ENCODE peak calls at places on chromosome 7, in eight cellular contexts. One of them, this sample, is unnamed.

GRCh38 chr7:105268056-105268455 is 120.7 kb downstream of the SRPK2 start:
- DNase-seq in substantia nigra: no peak
- DNase-seq in dorsolateral prefrontal cortex: no peak
- DNase-seq in right cardiac atrium: no peak
- DNase-seq in neural progenitor cell: no peak
- DNase-seq in lung: no peak
- DNase-seq in WERI-Rb-1: no peak
- DNase-seq in hepatocyte: peak
- DNase-seq in this sample: no peak

GRCh38 chr7:6613706-6614105 is 1.7 kb upstream of the ZNF853 start:
- DNase-seq in right cardiac atrium: no peak
- DNase-seq in hepatocyte: no peak
- DNase-seq in WERI-Rb-1: peak
- DNase-seq in neural progenitor cell: no peak
- DNase-seq in dorsolateral prefrontal cortex: no peak
- DNase-seq in substantia nigra: no peak
- DNase-seq in lung: no peak
- DNase-seq in this sample: no peak

GRCh38 chr7:16484453-16485158 is 19.1 kb upstream of the SOSTDC1 start:
- DNase-seq in neural progenitor cell: peak
- DNase-seq in dorsolateral prefrontal cortex: no peak
- DNase-seq in hepatocyte: peak
- DNase-seq in right cardiac atrium: no peak
- DNase-seq in lung: no peak
- DNase-seq in substantia nigra: no peak
- DNase-seq in WERI-Rb-1: no peak
- DNase-seq in this sample: no peak

GRCh38 chr7:75619636-75620035 is 119.1 kb downstream of the HIP1 start:
- DNase-seq in lung: no peak
- DNase-seq in neural progenitor cell: no peak
- DNase-seq in WERI-Rb-1: no peak
- DNase-seq in dorsolateral prefrontal cortex: no peak
- DNase-seq in hepatocyte: no peak
- DNase-seq in substantia nigra: no peak
- DNase-seq in right cardiac atrium: no peak
- DNase-seq in this sample: no peak

GRCh38 chr7:105267244-105267643 is 121.5 kb downstream of the SRPK2 start:
- DNase-seq in right cardiac atrium: no peak
- DNase-seq in neural progenitor cell: no peak
- DNase-seq in dorsolateral prefrontal cortex: no peak
- DNase-seq in substantia nigra: no peak
- DNase-seq in WERI-Rb-1: no peak
- DNase-seq in hepatocyte: no peak
- DNase-seq in lung: no peak
- DNase-seq in this sample: no peak

GRCh38 chr7:44787041-44787440 is 9.4 kb upstream of the PPIA start:
- DNase-seq in neural progenitor cell: no peak
- DNase-seq in right cardiac atrium: no peak
- DNase-seq in substantia nigra: no peak
- DNase-seq in dorsolateral prefrontal cortex: no peak
- DNase-seq in WERI-Rb-1: no peak
- DNase-seq in lung: no peak
- DNase-seq in hepatocyte: no peak
- DNase-seq in this sample: no peak

GRCh38 chr7:45236666-45237065 is 79.1 kb downstream of the RAMP3 start:
- DNase-seq in WERI-Rb-1: no peak
- DNase-seq in hepatocyte: no peak
- DNase-seq in neural progenitor cell: no peak
- DNase-seq in lung: no peak
- DNase-seq in right cardiac atrium: no peak
- DNase-seq in dorsolateral prefrontal cortex: no peak
- DNase-seq in substantia nigra: no peak
- DNase-seq in this sample: no peak

GRCh38 chr7:37342665-37343471 is 105.8 kb downstream of the ELMO1 start:
- DNase-seq in lung: no peak
- DNase-seq in dorsolateral prefrontal cortex: no peak
- DNase-seq in substantia nigra: peak
- DNase-seq in hepatocyte: no peak
- DNase-seq in neural progenitor cell: no peak
- DNase-seq in right cardiac atrium: no peak
- DNase-seq in WERI-Rb-1: no peak
- DNase-seq in this sample: peak

GRCh38 chr7:134750083-134751062 is 29.1 kb upstream of the CALD1 start:
- DNase-seq in neural progenitor cell: peak
- DNase-seq in hepatocyte: peak
- DNase-seq in WERI-Rb-1: peak
- DNase-seq in right cardiac atrium: peak
- DNase-seq in dorsolateral prefrontal cortex: no peak
- DNase-seq in substantia nigra: peak
- DNase-seq in lung: peak
- DNase-seq in this sample: peak

GRCh38 chr7:79090543-79090942 is 362.9 kb downstream of the MAGI2 start:
- DNase-seq in WERI-Rb-1: no peak
- DNase-seq in lung: no peak
- DNase-seq in substantia nigra: no peak
- DNase-seq in right cardiac atrium: no peak
- DNase-seq in dorsolateral prefrontal cortex: no peak
- DNase-seq in hepatocyte: no peak
- DNase-seq in neural progenitor cell: no peak
- DNase-seq in this sample: no peak

GRCh38 chr7:25180946-25181345 is 47.3 kb downstream of the NPVF start:
- DNase-seq in hepatocyte: no peak
- DNase-seq in WERI-Rb-1: peak
- DNase-seq in dorsolateral prefrontal cortex: no peak
- DNase-seq in right cardiac atrium: no peak
- DNase-seq in substantia nigra: no peak
- DNase-seq in neural progenitor cell: peak
- DNase-seq in lung: no peak
- DNase-seq in this sample: no peak

DNA sequence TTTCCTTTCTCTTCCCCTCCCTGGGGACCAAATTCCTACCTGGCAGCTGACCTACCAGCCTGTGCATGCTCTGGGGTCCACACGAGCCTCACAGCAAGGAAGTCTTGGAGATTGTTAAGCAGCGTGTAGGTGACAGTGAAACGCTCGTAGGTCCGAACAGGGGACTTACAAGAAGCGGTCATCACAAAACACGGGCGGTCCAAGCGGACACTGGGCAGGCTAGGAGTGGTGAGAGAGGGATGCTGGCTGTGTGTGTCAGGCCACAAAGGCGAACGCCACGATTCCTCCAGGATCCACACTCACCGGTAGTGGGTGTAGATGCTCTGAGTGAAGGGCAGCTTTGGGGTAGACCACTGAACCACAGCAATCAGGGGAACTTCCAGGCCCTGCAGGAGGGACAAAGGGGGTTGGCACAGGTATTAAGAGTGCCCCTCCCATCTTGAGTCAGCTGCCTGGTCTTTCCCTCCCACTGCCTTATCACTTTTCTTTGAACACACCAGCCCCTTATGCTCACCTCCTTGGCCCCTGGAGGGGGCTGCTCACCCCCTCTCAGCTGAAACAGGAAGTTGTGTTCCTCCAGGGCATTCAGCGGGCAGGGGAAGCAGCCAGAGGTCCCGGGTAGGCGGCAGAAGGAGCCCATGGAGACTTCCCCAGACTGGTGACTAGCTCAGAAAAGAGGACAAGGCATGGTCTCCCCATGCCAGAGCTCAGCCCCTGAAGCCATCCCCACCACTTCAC is 2.0 kb downstream of the TRAPPC14 start:
- DNase-seq in substantia nigra: no peak
- DNase-seq in right cardiac atrium: no peak
- DNase-seq in lung: no peak
- DNase-seq in dorsolateral prefrontal cortex: no peak
- DNase-seq in neural progenitor cell: no peak
- DNase-seq in WERI-Rb-1: no peak
- DNase-seq in hepatocyte: no peak
- DNase-seq in this sample: no peak
- H3K27ac ChIP-seq in substantia nigra: no peak
- H3K27ac ChIP-seq in right cardiac atrium: peak
- H3K27ac ChIP-seq in lung: no peak
- H3K27ac ChIP-seq in dorsolateral prefrontal cortex: no peak
- H3K27ac ChIP-seq in neural progenitor cell: no peak
- H3K27ac ChIP-seq in WERI-Rb-1: no peak
- H3K27ac ChIP-seq in hepatocyte: peak
- H3K27ac ChIP-seq in this sample: peak

GRCh38 chr7:159040146-159040545 is 104.5 kb downstream of the VIPR2 start:
- DNase-seq in hepatocyte: no peak
- DNase-seq in neural progenitor cell: no peak
- DNase-seq in WERI-Rb-1: no peak
- DNase-seq in substantia nigra: no peak
- DNase-seq in right cardiac atrium: no peak
- DNase-seq in dorsolateral prefrontal cortex: no peak
- DNase-seq in lung: no peak
- DNase-seq in this sample: no peak

GRCh38 chr7:159039716-159040115 is 105.0 kb downstream of the VIPR2 start:
- DNase-seq in substantia nigra: no peak
- DNase-seq in lung: no peak
- DNase-seq in right cardiac atrium: no peak
- DNase-seq in WERI-Rb-1: no peak
- DNase-seq in neural progenitor cell: no peak
- DNase-seq in dorsolateral prefrontal cortex: no peak
- DNase-seq in hepatocyte: no peak
- DNase-seq in this sample: no peak

GRCh38 chr7:159036916-159037605 is 107.6 kb downstream of the VIPR2 start:
- DNase-seq in neural progenitor cell: no peak
- DNase-seq in hepatocyte: no peak
- DNase-seq in dorsolateral prefrontal cortex: no peak
- DNase-seq in WERI-Rb-1: no peak
- DNase-seq in right cardiac atrium: no peak
- DNase-seq in lung: no peak
- DNase-seq in substantia nigra: no peak
- DNase-seq in this sample: no peak

GRCh38 chr7:159035571-159036073 is 109.0 kb downstream of the VIPR2 start:
- DNase-seq in WERI-Rb-1: no peak
- DNase-seq in lung: no peak
- DNase-seq in right cardiac atrium: no peak
- DNase-seq in neural progenitor cell: no peak
- DNase-seq in substantia nigra: no peak
- DNase-seq in hepatocyte: no peak
- DNase-seq in dorsolateral prefrontal cortex: no peak
- DNase-seq in this sample: no peak

GRCh38 chr7:159038066-159038465 is 106.6 kb downstream of the VIPR2 start:
- DNase-seq in lung: no peak
- DNase-seq in dorsolateral prefrontal cortex: no peak
- DNase-seq in WERI-Rb-1: no peak
- DNase-seq in neural progenitor cell: no peak
- DNase-seq in right cardiac atrium: no peak
- DNase-seq in hepatocyte: no peak
- DNase-seq in substantia nigra: no peak
- DNase-seq in this sample: no peak
- H3K27ac ChIP-seq in lung: no peak
- H3K27ac ChIP-seq in dorsolateral prefrontal cortex: no peak
- H3K27ac ChIP-seq in WERI-Rb-1: no peak
- H3K27ac ChIP-seq in neural progenitor cell: no peak
- H3K27ac ChIP-seq in right cardiac atrium: no peak
- H3K27ac ChIP-seq in hepatocyte: no peak
- H3K27ac ChIP-seq in substantia nigra: no peak
- H3K27ac ChIP-seq in this sample: no peak

GRCh38 chr7:139857791-139858190 is 28.7 kb downstream of the TBXAS1 start:
- DNase-seq in hepatocyte: no peak
- DNase-seq in neural progenitor cell: no peak
- DNase-seq in lung: no peak
- DNase-seq in right cardiac atrium: no peak
- DNase-seq in dorsolateral prefrontal cortex: no peak
- DNase-seq in WERI-Rb-1: no peak
- DNase-seq in substantia nigra: no peak
- DNase-seq in this sample: no peak

GRCh38 chr7:139855498-139856270 is 26.6 kb downstream of the TBXAS1 start:
- DNase-seq in right cardiac atrium: no peak
- DNase-seq in dorsolateral prefrontal cortex: no peak
- DNase-seq in lung: peak
- DNase-seq in neural progenitor cell: no peak
- DNase-seq in substantia nigra: peak
- DNase-seq in hepatocyte: no peak
- DNase-seq in WERI-Rb-1: no peak
- DNase-seq in this sample: no peak

GRCh38 chr7:139852482-139852845 is 23.4 kb downstream of the TBXAS1 start:
- DNase-seq in right cardiac atrium: no peak
- DNase-seq in dorsolateral prefrontal cortex: no peak
- DNase-seq in substantia nigra: no peak
- DNase-seq in lung: no peak
- DNase-seq in WERI-Rb-1: no peak
- DNase-seq in hepatocyte: no peak
- DNase-seq in neural progenitor cell: no peak
- DNase-seq in this sample: no peak

GRCh38 chr7:139853576-139854511 is 24.8 kb downstream of the TBXAS1 start:
- DNase-seq in hepatocyte: no peak
- DNase-seq in dorsolateral prefrontal cortex: no peak
- DNase-seq in neural progenitor cell: no peak
- DNase-seq in right cardiac atrium: peak
- DNase-seq in lung: no peak
- DNase-seq in WERI-Rb-1: peak
- DNase-seq in substantia nigra: no peak
- DNase-seq in this sample: no peak

DNA sequence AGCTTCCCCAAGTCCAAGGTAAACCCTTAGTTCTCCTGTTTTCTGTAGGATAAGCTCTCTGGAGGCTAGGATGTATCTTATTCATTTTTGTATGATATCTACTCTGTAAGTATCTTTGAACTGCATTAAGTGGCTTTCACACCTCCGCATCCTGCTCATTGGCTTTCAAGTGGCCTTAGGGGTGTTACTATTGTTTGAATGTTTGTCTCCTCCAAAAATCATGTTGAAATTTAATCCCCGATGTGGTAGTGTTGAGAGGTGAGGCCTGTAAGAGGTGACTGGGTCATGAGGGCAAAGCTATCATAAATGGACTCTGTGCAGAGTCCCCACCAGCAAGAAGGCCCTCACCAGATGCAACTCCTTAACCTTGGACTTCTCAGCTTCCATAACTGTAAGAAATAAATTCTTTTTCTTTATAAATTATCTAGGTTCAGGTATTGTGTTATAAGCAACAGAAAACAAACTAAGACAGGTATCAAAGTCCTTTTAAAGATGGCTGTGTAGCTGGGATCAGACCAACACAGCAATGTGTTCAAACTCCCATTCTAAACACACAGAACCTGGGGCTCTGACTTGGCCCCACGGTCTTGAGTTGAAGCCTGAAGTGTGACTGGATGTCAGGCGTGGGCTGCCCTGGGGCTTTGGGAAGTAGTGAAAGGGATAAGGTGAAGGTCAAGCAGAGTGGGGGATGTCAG is 25.9 kb downstream of the TBXAS1 start:
- DNase-seq in dorsolateral prefrontal cortex: no peak
- DNase-seq in lung: no peak
- DNase-seq in substantia nigra: no peak
- DNase-seq in hepatocyte: no peak
- DNase-seq in neural progenitor cell: no peak
- DNase-seq in WERI-Rb-1: no peak
- DNase-seq in right cardiac atrium: no peak
- DNase-seq in this sample: no peak
- H3K27ac ChIP-seq in dorsolateral prefrontal cortex: peak
- H3K27ac ChIP-seq in lung: no peak
- H3K27ac ChIP-seq in substantia nigra: peak
- H3K27ac ChIP-seq in hepatocyte: no peak
- H3K27ac ChIP-seq in neural progenitor cell: no peak
- H3K27ac ChIP-seq in WERI-Rb-1: peak
- H3K27ac ChIP-seq in right cardiac atrium: no peak
- H3K27ac ChIP-seq in this sample: no peak

DNA sequence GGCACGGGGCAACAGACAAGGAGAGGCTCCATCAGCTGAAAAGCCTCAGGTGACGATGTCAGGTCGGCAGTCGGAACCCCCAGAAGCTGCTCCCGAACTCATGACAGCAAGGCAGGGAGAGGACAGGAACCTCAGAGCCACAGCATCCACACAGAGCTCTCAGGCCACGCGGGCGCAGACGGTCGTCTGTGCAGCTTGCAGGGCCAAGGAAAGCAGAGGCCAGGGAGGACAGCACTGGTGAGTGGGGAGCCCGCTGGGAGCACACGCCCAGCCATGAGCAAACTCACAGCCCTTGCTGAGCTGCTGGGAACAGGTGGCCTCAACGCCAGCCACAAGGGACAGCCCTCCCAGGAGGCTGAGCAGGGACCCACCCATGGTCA is 138.9 kb downstream of the MAD1L1 start:
- DNase-seq in WERI-Rb-1: no peak
- DNase-seq in dorsolateral prefrontal cortex: no peak
- DNase-seq in neural progenitor cell: no peak
- DNase-seq in hepatocyte: no peak
- DNase-seq in lung: no peak
- DNase-seq in right cardiac atrium: no peak
- DNase-seq in substantia nigra: no peak
- DNase-seq in this sample: no peak
- H3K27ac ChIP-seq in WERI-Rb-1: no peak
- H3K27ac ChIP-seq in dorsolateral prefrontal cortex: no peak
- H3K27ac ChIP-seq in neural progenitor cell: no peak
- H3K27ac ChIP-seq in hepatocyte: peak
- H3K27ac ChIP-seq in lung: no peak
- H3K27ac ChIP-seq in right cardiac atrium: no peak
- H3K27ac ChIP-seq in substantia nigra: no peak
- H3K27ac ChIP-seq in this sample: no peak

This sample was measured in CD4-positive, alpha-beta T cell.